ENCODE peak calls at places on chromosomes 16 and 17, in eight cellular contexts. J, C, A, Q, O, H, U and N are unnamed samples. For H3K27me3, the result is how much of the 10 kb centered on the place peaks cover.

GRCh38 chr17:32253117-32253611 is 12.5 kb upstream of the RHBDL3 start:
- DNase-seq in J (peak), C (peak), A (peak), Q (peak), O (peak), H (peak), U (no peak), N (peak)

GRCh38 chr16:11309895-11310633 is 28.9 kb upstream of the PRM1 start:
- DNase-seq in J (no peak), C (no peak), A (no peak), Q (no peak), O (peak), H (no peak), U (no peak), N (no peak)

GRCh38 chr16:19644877-19645276 is 73.2 kb downstream of the KNOP1 start:
- DNase-seq in J (peak), C (peak), A (peak), Q (no peak), O (no peak), H (peak), U (no peak), N (no peak)

GRCh38 chr16:81645303-81645702 is 133.8 kb upstream of the PLCG2 start:
- DNase-seq in J (no peak), C (peak), A (peak), Q (no peak), O (no peak), H (peak), U (peak), N (no peak)

GRCh38 chr16:24645739-24646645 is 83.5 kb upstream of the TNRC6A start:
- DNase-seq in J (no peak), C (no peak), A (peak), Q (peak), O (no peak), H (no peak), U (peak), N (no peak)

GRCh38 chr16:3873482-3874173 is 6.9 kb downstream of the CREBBP start:
- DNase-seq in J (no peak), C (no peak), A (no peak), Q (no peak), O (no peak), H (no peak), U (no peak), N (no peak)

GRCh38 chr16:24553983-24554382 is 14.6 kb downstream of the RBBP6 start:
- DNase-seq in J (no peak), C (no peak), A (no peak), Q (no peak), O (no peak), H (no peak), U (peak), N (no peak)

GRCh38 chr16:83253526-83253925 is 554.3 kb upstream of the HSBP1 start:
- DNase-seq in J (no peak), C (no peak), A (no peak), Q (no peak), O (no peak), H (no peak), U (no peak), N (no peak)

GRCh38 chr17:6713130-6713917 is at the start of gene SLC13A5:
- DNase-seq in J (peak), C (no peak), A (peak), Q (no peak), O (no peak), H (peak), U (no peak), N (no peak)

GRCh38 chr17:56629450-56630187 is 36.1 kb downstream of the NOG start:
- DNase-seq in J (no peak), C (no peak), A (peak), Q (no peak), O (no peak), H (no peak), U (peak), N (no peak)

GRCh38 chr17:39812466-39812865 is 51.6 kb downstream of the IKZF3 start:
- DNase-seq in J (no peak), C (no peak), A (no peak), Q (no peak), O (no peak), H (no peak), U (no peak), N (no peak)

GRCh38 chr16:56589141-56590039 is at the start of gene MT3:
- DNase-seq in J (no peak), C (no peak), A (peak), Q (no peak), O (no peak), H (peak), U (no peak), N (peak)

GRCh38 chr17:30219833-30220232 is 15.7 kb downstream of the SLC6A4 start:
- DNase-seq in J (no peak), C (no peak), A (peak), Q (no peak), O (no peak), H (no peak), U (no peak), N (no peak)

GRCh38 chr17:16407911-16408588 is 7.3 kb upstream of the TRPV2 start:
- DNase-seq in J (peak), C (peak), A (peak), Q (no peak), O (peak), H (peak), U (no peak), N (no peak)

GRCh38 chr16:4734730-4735575 is 616 bp downstream of the DNAAF8 start:
- DNase-seq in J (peak), C (peak), A (peak), Q (peak), O (peak), H (peak), U (peak), N (peak)

GRCh38 chr16:10731790-10732189 is 11.9 kb upstream of the NUBP1 start:
- DNase-seq in J (no peak), C (no peak), A (no peak), Q (no peak), O (no peak), H (no peak), U (no peak), N (no peak)

DNA sequence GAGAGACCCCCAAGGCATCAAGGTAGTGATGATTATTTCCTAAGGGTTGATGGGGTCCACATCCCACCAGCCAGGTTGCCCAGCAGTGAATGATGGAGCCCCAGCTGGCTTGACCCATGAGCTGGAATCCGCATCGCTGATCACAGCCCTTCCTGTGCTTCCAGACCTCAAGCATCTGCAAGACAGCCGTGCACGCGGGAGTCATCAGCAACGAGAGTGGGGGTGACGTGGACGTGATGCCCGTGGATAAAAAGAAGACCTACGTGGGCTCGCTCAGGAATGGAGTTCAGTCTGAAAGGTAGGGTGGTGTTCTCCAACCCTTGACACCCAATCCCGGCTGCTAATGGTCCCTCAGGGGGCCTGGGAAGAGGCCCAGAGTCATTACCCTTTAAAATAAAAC is 69.3 kb downstream of the CRISPLD2 start:
- DNase-seq in J (no peak), C (no peak), A (no peak), Q (no peak), O (no peak), H (no peak), U (no peak), N (no peak)
- H3K27ac ChIP-seq in J (no peak), C (no peak), A (peak), Q (no peak), O (no peak), H (no peak), U (no peak), N (no peak)

GRCh38 chr16:17277981-17278381 is 192.8 kb downstream of the XYLT1 start:
- DNase-seq in J (peak), C (no peak), A (peak), Q (no peak), O (no peak), H (no peak), U (no peak), N (no peak)
- TF ChIP-seq CTCF in J (no peak), C (peak), A (peak), Q (peak), O (peak), H (peak), U (peak), N (no peak)

DNA sequence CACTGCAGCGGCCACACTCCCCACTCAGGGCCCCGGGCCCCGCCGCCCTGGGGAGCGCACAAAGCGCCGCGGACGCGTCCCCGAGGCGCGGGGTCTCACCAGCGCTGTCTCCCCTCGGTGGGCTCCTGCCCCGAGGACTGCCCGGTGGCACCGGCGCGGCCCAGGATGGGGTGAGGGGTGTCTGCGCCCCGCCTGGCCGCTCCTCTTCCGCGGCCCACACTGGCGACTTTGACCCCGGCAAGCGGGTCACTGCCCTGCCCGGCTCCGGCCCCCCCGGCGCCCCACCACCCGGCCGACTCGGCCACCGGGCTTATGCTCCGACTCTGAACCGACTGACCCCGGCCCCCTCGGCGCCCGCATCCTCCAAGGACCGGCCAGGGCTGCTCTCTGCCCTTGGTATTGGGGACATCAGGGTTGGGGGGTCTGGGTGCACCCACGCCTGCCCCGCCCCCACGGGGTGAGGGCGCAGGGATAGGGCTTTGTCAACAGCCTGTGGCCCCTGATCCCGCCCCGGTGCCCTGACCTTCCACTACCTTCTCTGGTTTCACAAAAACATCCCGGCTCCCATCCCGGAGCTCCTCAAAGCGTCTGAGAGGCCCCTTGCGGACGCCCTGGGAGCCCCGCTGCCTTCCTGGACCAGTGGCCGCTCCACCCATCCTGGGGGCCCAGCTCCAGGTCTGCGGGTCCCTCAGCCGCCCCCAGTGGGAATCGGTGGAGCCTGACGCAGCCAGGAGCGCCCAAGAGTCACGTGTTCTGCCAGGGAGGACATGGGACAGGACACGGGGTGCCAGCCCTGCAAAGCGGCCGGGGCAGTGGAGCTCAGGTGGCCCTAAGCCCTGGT is 829 bp downstream of the GCGR start:
- DNase-seq in J (no peak), C (no peak), A (no peak), Q (no peak), O (no peak), H (no peak), U (no peak), N (no peak)
- H3K27me3 ChIP-seq in J (under half), C (half or more), A (half or more), Q (under half), O (half or more), H (half or more), U (half or more), N (half or more)

DNA sequence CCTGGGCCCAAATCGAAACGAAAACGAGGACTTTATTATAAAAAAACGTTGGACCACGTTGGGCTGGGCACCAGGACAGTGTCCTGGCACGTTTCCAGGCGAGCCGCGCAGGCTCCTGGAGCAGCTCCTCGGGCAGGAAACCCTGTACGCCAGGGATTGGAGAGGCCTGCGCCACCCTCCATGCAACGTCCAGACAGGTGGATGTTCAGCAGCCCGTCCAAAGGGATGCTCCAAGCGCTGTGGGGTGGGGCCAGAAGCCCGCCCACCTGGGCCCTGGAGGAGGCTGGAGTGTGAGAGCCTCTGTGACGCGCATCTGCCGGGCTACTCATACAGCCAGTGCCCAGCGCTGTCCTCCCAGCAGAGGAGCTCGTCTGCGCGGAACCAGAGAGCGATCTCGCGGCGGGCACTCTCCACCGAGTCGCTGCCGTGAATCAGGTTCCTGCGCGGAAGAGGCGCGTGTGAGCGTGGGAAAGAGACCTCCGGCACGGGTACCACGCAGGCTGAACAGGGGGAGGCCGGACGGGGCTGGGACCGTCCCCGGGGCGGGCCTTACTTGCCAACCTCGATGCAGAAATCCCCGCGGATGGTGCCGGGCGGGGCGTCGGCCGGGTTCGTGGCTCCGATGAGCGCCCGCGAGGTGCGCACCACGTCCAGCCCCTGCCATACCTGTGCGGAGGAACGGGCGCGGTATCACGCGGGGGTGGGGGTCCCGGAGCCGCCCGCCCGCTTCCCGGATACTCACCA is 843 bp downstream of the NME3 start:
- DNase-seq in J (peak), C (peak), A (peak), Q (no peak), O (no peak), H (peak), U (no peak), N (peak)
- H3K27ac ChIP-seq in J (peak), C (peak), A (peak), Q (peak), O (no peak), H (peak), U (peak), N (peak)

GRCh38 chr17:55275894-55276804 is 11.4 kb downstream of the HLF start:
- DNase-seq in J (no peak), C (no peak), A (no peak), Q (peak), O (no peak), H (no peak), U (no peak), N (no peak)

GRCh38 chr17:55274371-55275255 is 9.9 kb downstream of the HLF start:
- DNase-seq in J (no peak), C (no peak), A (no peak), Q (no peak), O (no peak), H (no peak), U (no peak), N (no peak)

GRCh38 chr17:55272711-55273578 is 8.2 kb downstream of the HLF start:
- DNase-seq in J (no peak), C (no peak), A (no peak), Q (no peak), O (no peak), H (no peak), U (no peak), N (no peak)

GRCh38 chr17:55271958-55272710 is 7.4 kb downstream of the HLF start:
- DNase-seq in J (no peak), C (no peak), A (no peak), Q (no peak), O (no peak), H (no peak), U (no peak), N (no peak)

GRCh38 chr17:55273579-55274370 is 9.0 kb downstream of the HLF start:
- DNase-seq in J (peak), C (peak), A (no peak), Q (peak), O (no peak), H (peak), U (no peak), N (no peak)
- TF ChIP-seq CTCF in J (no peak), C (no peak), A (no peak), Q (no peak), O (no peak), H (no peak), U (no peak), N (no peak)

DNA sequence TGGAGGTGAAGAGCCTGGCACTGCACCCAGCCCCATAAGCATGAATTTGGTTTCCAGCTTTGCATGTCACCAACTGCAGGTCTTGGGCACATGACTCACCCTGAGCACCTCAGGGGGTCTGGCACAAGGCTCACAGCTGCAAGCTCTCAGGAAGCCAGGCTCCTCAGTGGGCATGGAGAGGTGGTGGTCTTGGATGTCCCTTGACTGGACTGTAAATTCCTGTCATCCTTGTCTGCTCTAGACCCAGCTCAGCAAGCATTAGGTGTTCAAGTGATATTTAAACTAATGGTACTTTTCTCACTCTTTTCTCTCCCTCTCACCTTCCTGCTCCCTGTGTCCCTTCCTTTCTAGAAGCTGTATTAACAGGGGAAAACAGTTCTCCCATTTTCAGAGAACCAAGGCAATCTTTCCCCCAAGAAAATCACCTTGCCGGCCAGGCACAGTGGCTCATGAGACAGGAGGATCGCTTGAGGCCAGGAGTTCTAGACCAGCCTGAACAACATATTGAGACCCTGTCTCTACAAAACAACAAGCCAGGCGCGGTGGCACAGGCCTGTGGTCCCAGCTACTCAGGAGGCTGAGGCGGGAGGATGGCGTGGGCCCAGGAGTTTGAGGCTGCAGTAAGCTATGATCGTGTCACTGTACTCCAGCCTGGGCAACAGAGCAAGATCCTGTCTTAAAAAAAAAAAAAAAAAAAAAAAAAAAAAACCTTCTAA is 5.1 kb upstream of the KIFC3 start:
- DNase-seq in J (no peak), C (no peak), A (no peak), Q (no peak), O (no peak), H (no peak), U (no peak), N (no peak)
- H3K27me3 ChIP-seq in J (under half), C (under half), A (under half), Q (under half), O (under half), H (under half), U (under half), N (under half)

DNA sequence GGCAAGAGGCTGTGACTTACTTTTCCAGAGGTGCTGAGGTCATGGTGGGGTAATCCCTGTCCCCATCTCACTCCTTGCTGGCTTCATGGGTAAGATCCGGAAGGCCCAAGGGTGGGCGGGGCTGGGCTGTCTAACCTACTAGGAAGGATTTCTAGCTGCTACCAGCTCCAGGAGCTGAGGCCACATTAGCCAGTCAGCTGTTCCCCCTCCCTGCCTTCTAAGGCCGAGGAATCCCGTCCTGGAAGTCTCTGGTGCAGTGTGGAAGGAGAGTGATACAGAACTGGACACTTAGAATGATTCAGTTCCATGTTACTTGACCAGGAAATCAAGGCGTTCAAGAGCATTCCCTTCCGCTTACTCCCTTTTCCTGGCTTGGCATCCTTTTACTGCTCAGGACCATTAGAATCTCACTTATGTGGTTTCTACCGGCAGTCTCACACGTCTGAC is 8.9 kb downstream of the GNGT2 start:
- DNase-seq in J (no peak), C (no peak), A (no peak), Q (no peak), O (no peak), H (no peak), U (no peak), N (no peak)
- H3K27ac ChIP-seq in J (no peak), C (peak), A (no peak), Q (no peak), O (no peak), H (peak), U (no peak), N (no peak)